ENCODE peak calls at places on chromosomes 2 and 18, in nine cellular contexts. Z is ACHN; C is brain microvascular endothelial cell; S is CD8-positive, alpha-beta memory T cell; X is skeletal muscle cell; J is fibroblast of pulmonary artery; E is cerebellum; L is H1; T is activated gamma-delta T cell treated with Interleukin-2 at 50 U/mL for 16 hours. U is an unnamed sample.

GRCh38 chr2:220228310-220229006 is 601.0 kb downstream of the SLC4A3 start:
- DNase-seq in Z (peak), C (peak), S (no peak), X (peak), J (peak), E (no peak), L (no peak), T (no peak), U (no peak)

GRCh38 chr2:148592812-148593211 is 51.7 kb upstream of the EPC2 start:
- DNase-seq in Z (no peak), C (no peak), S (no peak), X (no peak), J (no peak), E (no peak), L (no peak), T (no peak), U (no peak)

GRCh38 chr18:5534845-5535244 is 9.0 kb downstream of the EPB41L3 start:
- DNase-seq in Z (peak), C (no peak), S (no peak), X (no peak), J (no peak), E (no peak), L (no peak), T (no peak), U (no peak)

GRCh38 chr2:437772-438393 is 150.0 kb upstream of the ALKAL2 start:
- DNase-seq in Z (no peak), C (no peak), S (peak), X (no peak), J (no peak), E (peak), L (peak), T (peak), U (peak)

GRCh38 chr2:36294290-36294689 is 61.3 kb upstream of the CRIM1 start:
- DNase-seq in Z (no peak), C (no peak), S (no peak), X (no peak), J (no peak), E (no peak), L (no peak), T (no peak), U (no peak)

GRCh38 chr2:238704471-238705230 is 143.2 kb upstream of the TWIST2 start:
- DNase-seq in Z (no peak), C (no peak), S (no peak), X (no peak), J (no peak), E (no peak), L (peak), T (no peak), U (no peak)

GRCh38 chr2:2542966-2543555 is 212.0 kb upstream of the MYT1L start:
- DNase-seq in Z (no peak), C (no peak), S (no peak), X (no peak), J (no peak), E (no peak), L (peak), T (no peak), U (no peak)

GRCh38 chr2:108184421-108184820 is 55.3 kb upstream of the SULT1C3 start:
- DNase-seq in Z (peak), C (peak), S (no peak), X (no peak), J (peak), E (no peak), L (no peak), T (no peak), U (no peak)

GRCh38 chr2:189254268-189254883 is 74.8 kb upstream of the COL5A2 start:
- DNase-seq in Z (no peak), C (peak), S (no peak), X (peak), J (peak), E (no peak), L (no peak), T (no peak), U (no peak)

GRCh38 chr2:150339951-150340350 is 147.5 kb downstream of the RND3 start:
- DNase-seq in Z (no peak), C (no peak), S (no peak), X (no peak), J (no peak), E (peak), L (no peak), T (no peak), U (no peak)

U was measured in T-helper 1 cell.